ENCODE peak calls at places on chromosomes 3 and 15, in ten cellular contexts. S is dorsolateral prefrontal cortex, V is fibroblast of pulmonary artery, F is heart right ventricle, L is mucosa of descending colon, T is epithelial cell of esophagus, K is small intestine, I is Panc1, Q is lower leg skin, A is right atrium auricular region. W is an unnamed sample.

GRCh38 chr15:51731549-51732267 is 5.7 kb downstream of the LYSMD2 start:
- DNase-seq in I (no peak), L (peak), A (peak), F (no peak), V (peak), K (peak), T (no peak), Q (no peak), S (no peak), W (no peak)

GRCh38 chr3:115428825-115429224 is 194.5 kb upstream of the GAP43 start:
- DNase-seq in F (no peak), K (no peak), I (no peak), V (no peak), S (no peak), A (no peak), L (no peak), Q (no peak), T (no peak), W (peak)

GRCh38 chr15:66069751-66070150 is 183.8 kb downstream of the MEGF11 start:
- DNase-seq in L (no peak), T (no peak), K (no peak), S (no peak), A (no peak), V (no peak), I (no peak), F (no peak), Q (no peak), W (no peak)

GRCh38 chr3:65524544-65525070 is 514.1 kb downstream of the MAGI1 start:
- DNase-seq in S (no peak), T (no peak), Q (no peak), K (no peak), I (no peak), F (no peak), V (no peak), A (no peak), L (no peak), W (no peak)

GRCh38 chr3:55191911-55192787 is 264.3 kb upstream of the LRTM1 start:
- DNase-seq in I (no peak), T (peak), S (no peak), Q (no peak), A (no peak), V (peak), F (no peak), K (no peak), L (no peak), W (no peak)

GRCh38 chr3:110430146-110430545 is 641.5 kb upstream of the NECTIN3 start:
- DNase-seq in F (no peak), V (no peak), K (no peak), I (no peak), A (no peak), L (no peak), S (no peak), T (no peak), Q (no peak), W (no peak)

GRCh38 chr3:66592061-66592875 is 91.4 kb upstream of the LRIG1 start:
- DNase-seq in A (no peak), V (no peak), S (no peak), Q (no peak), I (no peak), T (no peak), F (no peak), L (no peak), K (no peak), W (no peak)

GRCh38 chr15:79846539-79846938 is 50.3 kb downstream of the MTHFS start:
- DNase-seq in F (no peak), A (no peak), K (peak), Q (no peak), S (no peak), V (no peak), I (no peak), L (no peak), T (no peak), W (no peak)

GRCh38 chr3:25897019-25897418 is 107.1 kb downstream of the OXSM start:
- DNase-seq in K (no peak), Q (no peak), S (no peak), L (peak), T (peak), F (no peak), V (peak), A (no peak), I (peak), W (peak)

GRCh38 chr3:20055020-20055775 is 15.0 kb downstream of the KAT2B start:
- DNase-seq in F (no peak), V (no peak), L (no peak), K (no peak), T (no peak), S (no peak), A (no peak), I (no peak), Q (peak), W (no peak)

GRCh38 chr3:194808709-194809108 is 123.0 kb downstream of the FAM43A start:
- DNase-seq in I (no peak), L (no peak), V (peak), F (no peak), S (no peak), Q (peak), T (peak), A (no peak), K (no peak), W (no peak)

GRCh38 chr3:12947504-12948369 is 106.4 kb upstream of the RPL32 start:
- DNase-seq in A (no peak), I (no peak), F (peak), V (peak), K (peak), T (peak), L (peak), Q (peak), S (no peak), W (peak)

GRCh38 chr15:92801774-92802464 is 98.2 kb upstream of the CHD2 start:
- DNase-seq in F (peak), V (peak), L (peak), Q (peak), I (no peak), T (peak), A (peak), K (no peak), S (no peak), W (peak)

GRCh38 chr15:93250905-93251304 is 161.9 kb upstream of the RGMA start:
- DNase-seq in A (no peak), Q (peak), I (no peak), L (no peak), T (no peak), S (no peak), F (no peak), V (no peak), K (no peak), W (no peak)

GRCh38 chr3:43699864-43700263 is 9.1 kb downstream of the ABHD5 start:
- DNase-seq in T (peak), V (peak), S (no peak), F (no peak), Q (no peak), K (peak), I (no peak), A (no peak), L (peak), W (no peak)

GRCh38 chr3:181534881-181535280 is 176.8 kb upstream of the SOX2 start:
- DNase-seq in S (no peak), V (no peak), K (no peak), I (no peak), T (no peak), A (no peak), L (no peak), Q (no peak), F (no peak), W (no peak)

GRCh38 chr3:42056840-42057239 is 34.3 kb upstream of the TRAK1 start:
- DNase-seq in S (no peak), A (no peak), K (no peak), F (no peak), I (no peak), L (no peak), V (no peak), T (no peak), Q (peak), W (no peak)

GRCh38 chr15:48242015-48242414 is 35.9 kb downstream of the SLC12A1 start:
- DNase-seq in V (no peak), L (no peak), F (no peak), I (no peak), Q (no peak), A (no peak), S (no peak), T (no peak), K (no peak), W (no peak)

GRCh38 chr3:132445812-132446211 is 28.5 kb downstream of the DNAJC13 start:
- DNase-seq in L (no peak), F (no peak), S (no peak), T (peak), Q (no peak), V (peak), A (no peak), K (no peak), I (no peak), W (no peak)

GRCh38 chr15:63401078-63401477 is 19.4 kb upstream of the CA12 start:
- DNase-seq in V (no peak), T (peak), L (no peak), K (no peak), I (no peak), Q (no peak), F (no peak), A (no peak), S (no peak), W (no peak)

GRCh38 chr3:134718736-134719135 is 67.9 kb upstream of the KY start:
- DNase-seq in T (no peak), S (no peak), I (no peak), K (no peak), L (no peak), V (peak), F (no peak), A (no peak), Q (no peak), W (no peak)

GRCh38 chr3:122365073-122365472 is 18.0 kb downstream of the MIX23 start:
- DNase-seq in F (no peak), K (no peak), I (no peak), Q (no peak), V (no peak), T (no peak), S (no peak), L (no peak), A (no peak), W (no peak)

GRCh38 chr3:186640473-186640818 is 247 bp downstream of the FETUB start:
- DNase-seq in A (no peak), V (peak), F (no peak), I (no peak), K (no peak), S (no peak), Q (no peak), T (peak), L (no peak), W (no peak)

GRCh38 chr3:59821274-59821673 is 771.4 kb upstream of the CFAP20DC start:
- DNase-seq in L (no peak), T (no peak), I (no peak), Q (no peak), A (no peak), S (no peak), K (no peak), V (no peak), F (no peak), W (no peak)

GRCh38 chr15:70265466-70265978 is 167.8 kb upstream of the TLE3 start:
- DNase-seq in A (no peak), K (no peak), F (no peak), S (no peak), I (no peak), T (no peak), Q (no peak), V (no peak), L (no peak), W (no peak)

GRCh38 chr3:65732060-65732933 is 306.4 kb downstream of the MAGI1 start:
- DNase-seq in L (peak), A (no peak), I (peak), S (no peak), V (peak), T (peak), Q (no peak), K (peak), F (no peak), W (no peak)

GRCh38 chr15:97961067-97961954 is 808 bp downstream of the ARRDC4 start:
- DNase-seq in I (no peak), Q (peak), T (peak), F (peak), L (peak), K (peak), V (peak), S (peak), A (no peak), W (peak)

GRCh38 chr15:61938249-61938648 is 122.0 kb downstream of the VPS13C start:
- DNase-seq in S (no peak), Q (no peak), A (no peak), K (no peak), T (no peak), I (no peak), V (no peak), L (no peak), F (no peak), W (no peak)

GRCh38 chr15:60005352-60006202 is 1.5 kb downstream of the FOXB1 start:
- DNase-seq in K (no peak), S (no peak), L (no peak), A (no peak), V (no peak), Q (no peak), F (no peak), T (no peak), I (no peak), W (no peak)

GRCh38 chr15:60004019-60004845 is at the start of gene FOXB1:
- DNase-seq in I (no peak), Q (no peak), L (no peak), V (no peak), T (no peak), K (no peak), F (no peak), S (no peak), A (no peak), W (no peak)

GRCh38 chr15:60003243-60004018 is 680 bp upstream of the FOXB1 start:
- DNase-seq in K (no peak), Q (no peak), S (no peak), I (no peak), V (no peak), A (no peak), T (no peak), L (no peak), F (no peak), W (no peak)

GRCh38 chr15:60006203-60006782 is 2.2 kb downstream of the FOXB1 start:
- DNase-seq in V (peak), S (no peak), T (peak), Q (no peak), I (peak), A (no peak), L (peak), K (peak), F (no peak), W (no peak)

DNA sequence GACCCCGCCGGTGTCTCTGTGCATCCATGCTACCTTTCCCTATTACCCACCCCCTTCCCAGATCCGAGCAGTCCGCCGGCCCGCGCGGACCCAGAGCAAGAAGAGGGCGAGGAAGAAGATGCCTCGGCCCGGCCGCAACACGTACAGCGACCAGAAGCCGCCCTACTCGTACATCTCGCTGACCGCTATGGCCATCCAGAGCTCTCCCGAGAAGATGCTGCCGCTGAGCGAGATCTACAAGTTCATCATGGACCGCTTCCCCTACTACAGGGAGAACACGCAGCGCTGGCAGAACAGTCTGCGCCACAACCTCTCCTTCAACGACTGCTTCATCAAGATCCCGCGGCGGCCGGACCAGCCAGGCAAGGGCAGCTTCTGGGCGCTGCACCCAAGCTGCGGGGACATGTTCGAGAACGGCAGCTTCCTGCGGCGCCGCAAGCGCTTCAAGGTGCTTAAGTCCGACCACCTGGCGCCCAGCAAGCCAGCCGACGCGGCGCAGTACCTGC is 788 bp downstream of the FOXB1 start:
- DNase-seq in K (no peak), S (no peak), V (peak), Q (no peak), T (peak), I (no peak), F (no peak), L (no peak), A (no peak), W (no peak)
- H3K4me3 ChIP-seq in K (peak), S (no peak), V (no peak), Q (no peak), T (no peak), I (peak), F (no peak), L (no peak), A (no peak), W (peak)

GRCh38 chr15:64850778-64851502 is 9.2 kb downstream of the PLEKHO2 start:
- DNase-seq in F (no peak), Q (no peak), I (no peak), V (no peak), S (no peak), T (peak), A (no peak), L (no peak), K (no peak), W (no peak)
- H3K4me3 ChIP-seq in F (no peak), Q (no peak), I (no peak), V (no peak), S (no peak), T (no peak), A (no peak), L (no peak), K (no peak), W (no peak)

GRCh38 chr15:39621961-39622360 is 41.1 kb downstream of the THBS1 start:
- DNase-seq in Q (no peak), K (no peak), I (no peak), L (no peak), F (no peak), S (no peak), A (no peak), V (no peak), T (no peak), W (no peak)
- H3K4me3 ChIP-seq in Q (no peak), K (no peak), I (no peak), L (no peak), F (no peak), S (no peak), A (no peak), V (no peak), T (no peak), W (no peak)

DNA sequence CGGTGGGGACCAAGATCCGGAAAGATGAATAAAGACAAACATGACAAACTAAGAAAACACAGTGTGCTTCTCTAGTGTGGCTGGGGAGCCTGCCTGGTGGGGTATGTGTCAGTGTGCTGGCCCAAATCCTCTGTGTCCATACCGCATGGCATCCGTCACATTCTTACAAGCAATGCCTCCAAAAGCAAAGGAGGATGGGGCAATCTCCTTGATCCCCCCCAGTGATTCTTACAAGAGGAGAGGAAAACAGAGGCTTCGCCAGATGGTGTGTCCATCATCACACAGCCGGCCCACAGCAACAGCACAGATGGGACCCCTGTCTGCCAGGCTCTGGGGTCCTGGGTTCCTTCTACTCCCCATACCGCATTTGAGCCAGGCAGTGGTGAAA is 558 bp upstream of the IL17RC start:
- DNase-seq in S (no peak), I (no peak), F (no peak), L (no peak), A (no peak), K (no peak), V (peak), Q (no peak), T (peak), W (no peak)
- H3K4me3 ChIP-seq in S (peak), I (peak), F (peak), L (no peak), A (peak), K (no peak), V (peak), Q (no peak), T (no peak), W (no peak)

DNA sequence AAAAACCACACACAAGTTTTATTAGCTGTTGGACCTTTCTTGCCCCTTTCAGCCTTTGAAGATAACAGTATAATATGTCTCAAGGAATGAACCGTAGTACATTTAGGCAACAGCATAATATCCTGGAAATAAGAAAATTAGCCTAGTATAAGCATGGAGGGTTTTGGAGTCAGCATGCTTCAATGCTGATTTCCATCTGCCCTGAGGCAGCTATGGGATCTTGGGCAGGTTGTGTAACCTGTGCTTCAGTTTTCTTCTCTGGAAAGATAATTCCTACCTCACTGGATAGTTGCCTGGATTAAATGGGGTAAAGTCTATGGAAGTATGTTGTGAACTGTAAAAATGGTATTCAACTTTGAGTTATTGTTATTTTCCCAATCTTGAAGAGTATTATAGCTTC is 1.6 kb downstream of the DHX30 start:
- DNase-seq in L (no peak), K (no peak), I (no peak), T (peak), F (no peak), S (no peak), A (no peak), Q (no peak), V (no peak), W (no peak)
- H3K4me3 ChIP-seq in L (no peak), K (no peak), I (no peak), T (no peak), F (no peak), S (no peak), A (no peak), Q (no peak), V (no peak), W (no peak)

DNA sequence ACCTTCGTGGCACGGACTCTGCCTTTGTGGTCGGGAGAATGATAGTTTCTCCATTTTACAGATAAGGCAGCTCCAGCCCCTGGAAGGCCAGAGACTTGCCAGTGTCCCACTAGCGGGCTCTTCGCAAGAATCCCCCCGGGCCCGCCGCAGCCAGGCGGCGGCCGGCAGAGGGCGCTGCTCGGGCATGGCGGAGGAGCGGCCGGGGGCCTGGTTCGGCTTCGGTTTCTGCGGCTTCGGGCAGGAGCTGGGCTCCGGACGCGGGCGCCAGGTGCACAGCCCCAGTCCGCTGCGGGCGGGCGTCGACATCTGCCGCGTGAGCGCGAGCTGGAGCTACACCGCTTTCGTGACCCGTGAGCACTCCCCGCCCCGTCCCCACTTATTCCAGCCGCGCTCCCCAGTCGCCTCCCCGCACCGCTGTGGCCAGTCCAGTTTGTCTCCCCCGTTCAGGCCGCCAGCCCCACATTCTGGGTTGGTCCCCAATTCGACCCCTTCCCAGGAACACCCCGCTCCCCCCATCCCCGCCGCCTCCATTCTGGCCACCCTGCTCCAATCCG is 1.9 kb downstream of the RCCD1 start:
- DNase-seq in S (no peak), F (peak), Q (peak), V (peak), K (peak), A (no peak), I (no peak), L (peak), T (peak), W (peak)
- H3K4me3 ChIP-seq in S (peak), F (peak), Q (peak), V (peak), K (peak), A (peak), I (peak), L (no peak), T (peak), W (peak)

W was measured in adrenal gland.